ENCODE peak calls at places on chromosomes 5 and 9, in ten cellular contexts. U is IMR-90, F is transverse colon, Z is gastrocnemius medialis, G is tibial nerve, W is Calu3, Y is heart right ventricle, P is HFFc6, J is left ventricle myocardium inferior, E is bronchial epithelial cell. K is an unnamed sample.

GRCh38 chr5:181181650-181182565 is 23.1 kb downstream of the TRIM7 start:
- DNase-seq in U (peak), F (peak), Z (peak), G (no peak), W (peak), Y (peak), P (peak), J (peak), E (peak), K (peak)

GRCh38 chr5:132150565-132150964 is 77.0 kb downstream of the CSF2 start:
- DNase-seq in U (no peak), F (no peak), Z (no peak), G (no peak), W (no peak), Y (no peak), P (no peak), J (no peak), E (no peak), K (no peak)

GRCh38 chr5:139167952-139168720 is 30.0 kb downstream of the SIL1 start:
- DNase-seq in U (no peak), F (no peak), Z (no peak), G (no peak), W (no peak), Y (no peak), P (no peak), J (no peak), E (no peak), K (no peak)

GRCh38 chr5:160339406-160340140 is 27.2 kb upstream of the CCNJL start:
- DNase-seq in U (no peak), F (no peak), Z (no peak), G (no peak), W (no peak), Y (no peak), P (no peak), J (no peak), E (no peak), K (no peak)

GRCh38 chr5:154519375-154519774 is 41.3 kb upstream of the HAND1 start:
- DNase-seq in U (peak), F (no peak), Z (no peak), G (no peak), W (peak), Y (no peak), P (peak), J (no peak), E (peak), K (peak)

GRCh38 chr9:16571127-16571848 is 299.2 kb downstream of the BNC2 start:
- DNase-seq in U (peak), F (no peak), Z (no peak), G (no peak), W (no peak), Y (no peak), P (no peak), J (no peak), E (peak), K (no peak)

GRCh38 chr9:133421615-133422542 is at the start of gene ADAMTS13:
- DNase-seq in U (peak), F (no peak), Z (no peak), G (no peak), W (no peak), Y (no peak), P (no peak), J (no peak), E (peak), K (no peak)

GRCh38 chr9:20117985-20118384 is 329.1 kb upstream of the SLC24A2 start:
- DNase-seq in U (no peak), F (no peak), Z (no peak), G (no peak), W (no peak), Y (no peak), P (no peak), J (no peak), E (no peak), K (no peak)

GRCh38 chr5:372911-373709 is 51.6 kb downstream of the AHRR start:
- DNase-seq in U (no peak), F (no peak), Z (no peak), G (no peak), W (no peak), Y (no peak), P (no peak), J (no peak), E (no peak), K (peak)

GRCh38 chr9:120905794-120906248 is 20.8 kb downstream of the TRAF1 start:
- DNase-seq in U (no peak), F (no peak), Z (no peak), G (no peak), W (no peak), Y (no peak), P (no peak), J (no peak), E (no peak), K (no peak)

GRCh38 chr5:169416583-169417196 is 115.8 kb upstream of the SLIT3 start:
- DNase-seq in U (peak), F (peak), Z (no peak), G (peak), W (no peak), Y (peak), P (peak), J (peak), E (no peak), K (peak)

GRCh38 chr5:169944115-169944514 is 36.2 kb downstream of the INSYN2B start:
- DNase-seq in U (no peak), F (no peak), Z (no peak), G (no peak), W (no peak), Y (no peak), P (no peak), J (peak), E (peak), K (peak)

GRCh38 chr5:126633552-126633951 is 32.8 kb downstream of the PHAX start:
- DNase-seq in U (no peak), F (no peak), Z (no peak), G (no peak), W (no peak), Y (no peak), P (no peak), J (no peak), E (no peak), K (no peak)

GRCh38 chr5:135124128-135124527 is 90.1 kb upstream of the PITX1 start:
- DNase-seq in U (no peak), F (no peak), Z (no peak), G (no peak), W (no peak), Y (no peak), P (no peak), J (no peak), E (no peak), K (no peak)

GRCh38 chr9:89635007-89635742 is 30.4 kb downstream of the GADD45G start:
- DNase-seq in U (peak), F (no peak), Z (no peak), G (no peak), W (no peak), Y (no peak), P (no peak), J (no peak), E (peak), K (peak)

GRCh38 chr5:91841423-91841822 is 458.3 kb upstream of the ARRDC3 start:
- DNase-seq in U (no peak), F (no peak), Z (no peak), G (no peak), W (no peak), Y (no peak), P (no peak), J (no peak), E (no peak), K (no peak)

GRCh38 chr9:108272350-108272899 is 583.4 kb downstream of the ACTL7B start:
- DNase-seq in U (peak), F (peak), Z (peak), G (peak), W (peak), Y (peak), P (no peak), J (peak), E (peak), K (peak)

GRCh38 chr9:121440265-121440664 is 59.4 kb downstream of the GGTA1 start:
- DNase-seq in U (peak), F (no peak), Z (no peak), G (no peak), W (no peak), Y (no peak), P (peak), J (no peak), E (peak), K (peak)

GRCh38 chr9:78510035-78510434 is 213.1 kb downstream of the PSAT1 start:
- DNase-seq in U (no peak), F (no peak), Z (no peak), G (no peak), W (no peak), Y (no peak), P (no peak), J (no peak), E (no peak), K (no peak)

GRCh38 chr9:68640421-68641089 is 64.5 kb upstream of the PIP5K1B start:
- DNase-seq in U (no peak), F (no peak), Z (no peak), G (no peak), W (no peak), Y (no peak), P (no peak), J (no peak), E (no peak), K (no peak)

GRCh38 chr5:64612349-64612961 is 77.8 kb upstream of the SHISAL2B start:
- DNase-seq in U (peak), F (no peak), Z (no peak), G (peak), W (peak), Y (no peak), P (peak), J (no peak), E (peak), K (peak)

GRCh38 chr9:84140535-84141101 is 160.0 kb downstream of the RMI1 start:
- DNase-seq in U (peak), F (peak), Z (no peak), G (no peak), W (peak), Y (peak), P (no peak), J (no peak), E (no peak), K (no peak)

GRCh38 chr9:127108182-127108876 is 14.1 kb downstream of the ANGPTL2 start:
- DNase-seq in U (no peak), F (no peak), Z (peak), G (no peak), W (no peak), Y (no peak), P (no peak), J (no peak), E (no peak), K (no peak)

GRCh38 chr5:135013947-135014570 is 20.0 kb downstream of the PITX1 start:
- DNase-seq in U (peak), F (no peak), Z (no peak), G (no peak), W (peak), Y (no peak), P (no peak), J (no peak), E (no peak), K (no peak)

GRCh38 chr5:86918246-86918645 is 300.5 kb downstream of the COX7C start:
- DNase-seq in U (no peak), F (no peak), Z (no peak), G (no peak), W (no peak), Y (no peak), P (no peak), J (no peak), E (no peak), K (no peak)
- TF ChIP-seq CTCF in U (no peak), F (no peak), Z (no peak), G (no peak), W (no peak), Y (no peak), P (no peak), J (no peak), E (no peak), K (no peak)

GRCh38 chr9:93111001-93111370 is 15.0 kb downstream of the CARD19 start:
- DNase-seq in U (no peak), F (no peak), Z (no peak), G (peak), W (no peak), Y (no peak), P (no peak), J (no peak), E (no peak), K (no peak)
- TF ChIP-seq CTCF in U (no peak), F (no peak), Z (no peak), G (no peak), W (no peak), Y (no peak), P (no peak), J (no peak), E (no peak), K (no peak)

GRCh38 chr9:136372561-136373299 is 739 bp downstream of the CARD9 start:
- DNase-seq in U (peak), F (peak), Z (peak), G (peak), W (peak), Y (peak), P (peak), J (peak), E (peak), K (peak)
- TF ChIP-seq CTCF in U (peak), F (no peak), Z (no peak), G (peak), W (no peak), Y (no peak), P (peak), J (no peak), E (no peak), K (no peak)

GRCh38 chr5:73132759-73133158 is 12.4 kb downstream of the TMEM171 start:
- DNase-seq in U (no peak), F (no peak), Z (no peak), G (no peak), W (no peak), Y (no peak), P (no peak), J (no peak), E (no peak), K (no peak)

GRCh38 chr5:73136277-73136606 is 15.9 kb downstream of the TMEM171 start:
- DNase-seq in U (no peak), F (no peak), Z (no peak), G (no peak), W (no peak), Y (no peak), P (no peak), J (no peak), E (no peak), K (no peak)

GRCh38 chr5:73137575-73138530 is 17.5 kb downstream of the TMEM171 start:
- DNase-seq in U (no peak), F (no peak), Z (no peak), G (no peak), W (no peak), Y (no peak), P (no peak), J (no peak), E (peak), K (no peak)

GRCh38 chr5:73135021-73135420 is 14.6 kb downstream of the TMEM171 start:
- DNase-seq in U (no peak), F (no peak), Z (no peak), G (no peak), W (no peak), Y (no peak), P (no peak), J (no peak), E (no peak), K (no peak)

GRCh38 chr5:73135429-73136276 is 15.3 kb downstream of the TMEM171 start:
- DNase-seq in U (peak), F (no peak), Z (no peak), G (no peak), W (no peak), Y (no peak), P (peak), J (no peak), E (no peak), K (peak)
- TF ChIP-seq CTCF in U (peak), F (no peak), Z (no peak), G (peak), W (peak), Y (no peak), P (peak), J (peak), E (no peak), K (peak)

GRCh38 chr5:136374003-136374402 is 8.7 kb upstream of the TRPC7 start:
- DNase-seq in U (peak), F (no peak), Z (no peak), G (no peak), W (peak), Y (no peak), P (peak), J (no peak), E (peak), K (peak)
- TF ChIP-seq CTCF in U (peak), F (no peak), Z (no peak), G (no peak), W (no peak), Y (no peak), P (peak), J (peak), E (peak), K (peak)

GRCh38 chr5:31196309-31196708 is 2.8 kb downstream of the CDH6 start:
- DNase-seq in U (peak), F (no peak), Z (no peak), G (no peak), W (no peak), Y (no peak), P (no peak), J (no peak), E (peak), K (no peak)
- TF ChIP-seq CTCF in U (peak), F (no peak), Z (no peak), G (no peak), W (no peak), Y (no peak), P (no peak), J (peak), E (no peak), K (no peak)

GRCh38 chr5:146745937-146746577 is 132.5 kb downstream of the PPP2R2B start:
- DNase-seq in U (no peak), F (no peak), Z (no peak), G (no peak), W (no peak), Y (no peak), P (no peak), J (no peak), E (no peak), K (no peak)
- TF ChIP-seq CTCF in U (no peak), F (no peak), Z (no peak), G (no peak), W (no peak), Y (no peak), P (no peak), J (no peak), E (no peak), K (no peak)

K was measured in MCF 10A.